ENCODE peak calls at places on chromosomes 3 and 15, in nine cellular contexts. A, I, V, G, O, E, L, Y and C are unnamed samples.
A peak's percentile ranks its signal among the peaks of the same experiment; 100 is the strongest.

GRCh38 chr3:49756036-49756435 is 30.3 kb downstream of the IP6K1 start:
- DNase-seq in A (no peak), I (no peak), V (no peak), G (no peak), O (no peak), E (no peak), L (peak; percentile 8), Y (no peak), C (no peak)

GRCh38 chr15:70535071-70535954 is 228.0 kb downstream of the UACA start:
- DNase-seq in A (no peak), I (no peak), V (no peak), G (no peak), O (no peak), E (no peak), L (no peak), Y (no peak), C (no peak)

GRCh38 chr3:22451501-22451900 is 700.5 kb upstream of the ZNF385D start:
- DNase-seq in A (no peak), I (no peak), V (no peak), G (no peak), O (no peak), E (no peak), L (no peak), Y (no peak), C (peak; percentile 26)

GRCh38 chr3:71376911-71377310 is 206.6 kb downstream of the FOXP1 start:
- DNase-seq in A (no peak), I (no peak), V (no peak), G (no peak), O (no peak), E (no peak), L (no peak), Y (no peak), C (no peak)

GRCh38 chr15:78361956-78362506 is 21.9 kb downstream of the CRABP1 start:
- DNase-seq in A (no peak), I (no peak), V (no peak), G (no peak), O (no peak), E (no peak), L (no peak), Y (no peak), C (no peak)

GRCh38 chr15:97963779-97964178 is 3.3 kb downstream of the ARRDC4 start:
- DNase-seq in A (no peak), I (no peak), V (no peak), G (peak; percentile 52), O (no peak), E (no peak), L (no peak), Y (no peak), C (no peak)

GRCh38 chr3:135898774-135899173 is 66.8 kb upstream of the PPP2R3A start:
- DNase-seq in A (no peak), I (no peak), V (no peak), G (no peak), O (no peak), E (no peak), L (no peak), Y (no peak), C (no peak)

GRCh38 chr3:152591448-152592003 is 243.4 kb upstream of the P2RY1 start:
- DNase-seq in A (no peak), I (no peak), V (no peak), G (no peak), O (no peak), E (no peak), L (no peak), Y (no peak), C (no peak)

GRCh38 chr15:34049096-34049495 is 10.1 kb upstream of the AVEN start:
- DNase-seq in A (peak; percentile 89), I (no peak), V (no peak), G (peak; percentile 78), O (no peak), E (no peak), L (no peak), Y (no peak), C (no peak)

GRCh38 chr15:70488002-70488605 is 275.3 kb downstream of the UACA start:
- DNase-seq in A (peak; percentile 80), I (peak; percentile 81), V (peak; percentile 80), G (peak; percentile 74), O (peak; percentile 85), E (peak; percentile 83), L (peak; percentile 74), Y (peak; percentile 82), C (peak; percentile 54)

GRCh38 chr15:82851331-82851850 is 42.0 kb downstream of the WHAMM start:
- DNase-seq in A (no peak), I (no peak), V (no peak), G (no peak), O (no peak), E (no peak), L (no peak), Y (no peak), C (no peak)

GRCh38 chr3:143302638-143303171 is 183.1 kb downstream of the CHST2 start:
- DNase-seq in A (peak; percentile 72), I (no peak), V (no peak), G (peak; percentile 85), O (no peak), E (no peak), L (peak; percentile 7), Y (no peak), C (no peak)

GRCh38 chr3:37945803-37946530 is 44.6 kb upstream of the VILL start:
- DNase-seq in A (no peak), I (no peak), V (no peak), G (peak; percentile 99), O (peak; percentile 12), E (no peak), L (no peak), Y (no peak), C (no peak)

GRCh38 chr15:40105517-40106202 is 3.0 kb downstream of the BMF start:
- DNase-seq in A (no peak), I (no peak), V (no peak), G (no peak), O (no peak), E (no peak), L (no peak), Y (no peak), C (no peak)

GRCh38 chr15:55420171-55420871 is 12.0 kb downstream of the PIERCE2 start:
- DNase-seq in A (no peak), I (no peak), V (no peak), G (no peak), O (no peak), E (no peak), L (no peak), Y (no peak), C (no peak)

GRCh38 chr3:66367979-66368378 is 132.8 kb downstream of the LRIG1 start:
- DNase-seq in A (no peak), I (no peak), V (no peak), G (no peak), O (no peak), E (no peak), L (no peak), Y (no peak), C (no peak)

GRCh38 chr3:66371432-66371831 is 129.4 kb downstream of the LRIG1 start:
- DNase-seq in A (no peak), I (no peak), V (no peak), G (no peak), O (no peak), E (no peak), L (no peak), Y (no peak), C (no peak)

GRCh38 chr3:66376568-66376967 is 124.3 kb downstream of the LRIG1 start:
- DNase-seq in A (peak; percentile 69), I (no peak), V (no peak), G (peak; percentile 38), O (no peak), E (peak; percentile 66), L (no peak), Y (no peak), C (no peak)

GRCh38 chr3:66370179-66370578 is 130.6 kb downstream of the LRIG1 start:
- DNase-seq in A (no peak), I (no peak), V (no peak), G (no peak), O (no peak), E (no peak), L (no peak), Y (no peak), C (no peak)

DNA sequence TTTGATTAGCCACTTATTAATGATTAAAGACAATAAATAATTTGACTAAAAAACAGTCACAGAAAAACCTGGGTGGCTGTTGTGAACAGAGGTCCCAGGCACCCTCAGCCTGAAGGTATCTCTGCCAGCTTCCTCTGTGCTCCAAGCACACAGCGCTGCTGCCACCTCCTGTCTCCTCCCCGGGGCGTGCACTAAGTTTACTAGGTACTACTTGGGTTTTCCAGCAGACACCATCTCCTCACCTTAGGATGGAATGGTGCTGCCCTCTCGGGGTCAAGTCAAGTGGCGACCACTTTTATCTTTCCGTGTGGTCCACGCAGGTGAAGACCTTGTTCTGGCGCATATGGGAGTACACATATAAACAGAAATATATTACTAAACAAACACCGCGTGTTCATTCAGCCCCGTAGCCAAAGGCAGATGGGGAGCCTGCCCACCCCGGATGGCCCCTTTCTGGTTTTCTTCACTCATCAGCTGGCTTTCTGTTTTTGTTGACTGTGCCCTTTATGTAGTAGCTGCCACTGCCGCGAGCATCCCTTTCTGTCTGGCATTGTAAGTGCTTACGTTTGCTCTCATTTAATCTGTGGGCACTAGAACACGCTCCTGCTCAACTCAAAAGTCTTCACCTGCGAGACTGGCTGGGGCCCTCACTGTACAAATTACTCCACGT is 128.0 kb downstream of the LRIG1 start:
- DNase-seq in A (no peak), I (no peak), V (peak; percentile 77), G (peak; percentile 22), O (peak; percentile 33), E (no peak), L (peak; percentile 89), Y (no peak), C (no peak)
- TF ChIP-seq CTCF in A (peak; percentile 13), I (no peak), V (no peak), G (peak; percentile 30), O (peak; percentile 38), E (no peak), L (peak; percentile 70), Y (peak; percentile 10), C (peak; percentile 45)

GRCh38 chr15:75758071-75758872 is 45.6 kb upstream of the CSPG4 start:
- DNase-seq in A (peak; percentile 77), I (peak; percentile 76), V (peak; percentile 89), G (peak; percentile 69), O (peak; percentile 84), E (peak; percentile 71), L (peak; percentile 97), Y (peak; percentile 84), C (peak; percentile 92)
- TF ChIP-seq CTCF in A (peak; percentile 34), I (peak; percentile 35), V (no peak), G (peak; percentile 35), O (no peak), E (no peak), L (no peak), Y (no peak), C (no peak)

DNA sequence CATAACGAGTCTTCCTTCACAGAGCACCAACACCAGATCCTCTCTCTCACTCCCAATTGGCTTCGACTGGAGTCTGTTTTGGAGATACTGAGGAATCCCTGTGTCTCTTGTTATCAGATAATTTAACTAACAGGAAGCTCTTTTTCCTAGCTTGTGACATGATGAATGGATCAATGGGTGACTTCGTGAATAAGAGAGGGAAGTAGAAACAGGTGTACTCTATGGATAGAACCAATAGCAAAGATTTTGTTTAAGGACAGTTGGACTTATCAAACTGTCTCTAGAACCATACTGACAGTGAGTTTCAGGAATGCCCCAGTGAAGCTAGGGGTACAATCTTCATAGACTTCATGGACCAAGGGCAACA is 29.4 kb upstream of the KLHL6 start:
- DNase-seq in A (no peak), I (no peak), V (no peak), G (no peak), O (no peak), E (no peak), L (no peak), Y (no peak), C (no peak)
- TF ChIP-seq CTCF in A (no peak), I (no peak), V (no peak), G (no peak), O (no peak), E (no peak), L (no peak), Y (no peak), C (no peak)

GRCh38 chr15:50151468-50151867 is 30.5 kb upstream of the SLC27A2 start:
- DNase-seq in A (no peak), I (no peak), V (no peak), G (no peak), O (no peak), E (no peak), L (no peak), Y (no peak), C (no peak)
- TF ChIP-seq CTCF in A (no peak), I (no peak), V (no peak), G (no peak), O (no peak), E (no peak), L (no peak), Y (no peak), C (no peak)